ENCODE peak calls at places on chromosome 3, in eight cellular contexts. One of them, this sample, is unnamed.

GRCh38 chr3:124592658-124593441 is 137.4 kb upstream of the UMPS start:
- DNase-seq in activated CD4-positive, alpha-beta T cell treated with anti-CD3 and anti-CD28 coated beads for 1 hour: no peak
- DNase-seq in SK-N-DZ: no peak
- DNase-seq in AG08396: no peak
- DNase-seq in MCF 10A: peak; percentile 27
- DNase-seq in activated T-cell treated with anti-CD3 and anti-CD28 coated beads, Interleukin-2, amount 50 U/mL, for 1 hour: no peak
- DNase-seq in lower lobe of right lung: peak; percentile 57
- DNase-seq in midbrain: no peak
- DNase-seq in this sample: no peak

GRCh38 chr3:7934362-7934761 is 567.3 kb upstream of the LMCD1 start:
- DNase-seq in activated CD4-positive, alpha-beta T cell treated with anti-CD3 and anti-CD28 coated beads for 1 hour: no peak
- DNase-seq in SK-N-DZ: no peak
- DNase-seq in AG08396: no peak
- DNase-seq in MCF 10A: no peak
- DNase-seq in activated T-cell treated with anti-CD3 and anti-CD28 coated beads, Interleukin-2, amount 50 U/mL, for 1 hour: no peak
- DNase-seq in lower lobe of right lung: no peak
- DNase-seq in midbrain: no peak
- DNase-seq in this sample: no peak

GRCh38 chr3:134533493-134533892 is 47.6 kb downstream of the CEP63 start:
- DNase-seq in activated CD4-positive, alpha-beta T cell treated with anti-CD3 and anti-CD28 coated beads for 1 hour: no peak
- DNase-seq in SK-N-DZ: no peak
- DNase-seq in AG08396: no peak
- DNase-seq in MCF 10A: no peak
- DNase-seq in activated T-cell treated with anti-CD3 and anti-CD28 coated beads, Interleukin-2, amount 50 U/mL, for 1 hour: no peak
- DNase-seq in lower lobe of right lung: no peak
- DNase-seq in midbrain: no peak
- DNase-seq in this sample: no peak

GRCh38 chr3:58696093-58696492 is 29.5 kb upstream of the FAM3D start:
- DNase-seq in activated CD4-positive, alpha-beta T cell treated with anti-CD3 and anti-CD28 coated beads for 1 hour: no peak
- DNase-seq in SK-N-DZ: no peak
- DNase-seq in AG08396: no peak
- DNase-seq in MCF 10A: no peak
- DNase-seq in activated T-cell treated with anti-CD3 and anti-CD28 coated beads, Interleukin-2, amount 50 U/mL, for 1 hour: no peak
- DNase-seq in lower lobe of right lung: no peak
- DNase-seq in midbrain: no peak
- DNase-seq in this sample: no peak

GRCh38 chr3:123275691-123276090 is 73.9 kb downstream of the SEC22A start:
- DNase-seq in activated CD4-positive, alpha-beta T cell treated with anti-CD3 and anti-CD28 coated beads for 1 hour: no peak
- DNase-seq in SK-N-DZ: no peak
- DNase-seq in AG08396: no peak
- DNase-seq in MCF 10A: no peak
- DNase-seq in activated T-cell treated with anti-CD3 and anti-CD28 coated beads, Interleukin-2, amount 50 U/mL, for 1 hour: no peak
- DNase-seq in lower lobe of right lung: no peak
- DNase-seq in midbrain: no peak
- DNase-seq in this sample: no peak

GRCh38 chr3:127312818-127313217 is 25.0 kb upstream of the PRR20G start:
- DNase-seq in activated CD4-positive, alpha-beta T cell treated with anti-CD3 and anti-CD28 coated beads for 1 hour: no peak
- DNase-seq in SK-N-DZ: no peak
- DNase-seq in AG08396: no peak
- DNase-seq in MCF 10A: no peak
- DNase-seq in activated T-cell treated with anti-CD3 and anti-CD28 coated beads, Interleukin-2, amount 50 U/mL, for 1 hour: no peak
- DNase-seq in lower lobe of right lung: no peak
- DNase-seq in midbrain: no peak
- DNase-seq in this sample: no peak

GRCh38 chr3:17411157-17411877 is 331.1 kb downstream of the TBC1D5 start:
- DNase-seq in activated CD4-positive, alpha-beta T cell treated with anti-CD3 and anti-CD28 coated beads for 1 hour: no peak
- DNase-seq in SK-N-DZ: no peak
- DNase-seq in AG08396: no peak
- DNase-seq in MCF 10A: no peak
- DNase-seq in activated T-cell treated with anti-CD3 and anti-CD28 coated beads, Interleukin-2, amount 50 U/mL, for 1 hour: no peak
- DNase-seq in lower lobe of right lung: no peak
- DNase-seq in midbrain: no peak
- DNase-seq in this sample: no peak

GRCh38 chr3:51591231-51591630 is 52.7 kb downstream of the RAD54L2 start:
- DNase-seq in activated CD4-positive, alpha-beta T cell treated with anti-CD3 and anti-CD28 coated beads for 1 hour: no peak
- DNase-seq in SK-N-DZ: no peak
- DNase-seq in AG08396: no peak
- DNase-seq in MCF 10A: no peak
- DNase-seq in activated T-cell treated with anti-CD3 and anti-CD28 coated beads, Interleukin-2, amount 50 U/mL, for 1 hour: no peak
- DNase-seq in lower lobe of right lung: no peak
- DNase-seq in midbrain: no peak
- DNase-seq in this sample: no peak

GRCh38 chr3:104521606-104522336 is 844.9 kb upstream of the ALCAM start:
- DNase-seq in activated CD4-positive, alpha-beta T cell treated with anti-CD3 and anti-CD28 coated beads for 1 hour: no peak
- DNase-seq in SK-N-DZ: no peak
- DNase-seq in AG08396: no peak
- DNase-seq in MCF 10A: no peak
- DNase-seq in activated T-cell treated with anti-CD3 and anti-CD28 coated beads, Interleukin-2, amount 50 U/mL, for 1 hour: no peak
- DNase-seq in lower lobe of right lung: no peak
- DNase-seq in midbrain: peak; percentile 13
- DNase-seq in this sample: no peak

GRCh38 chr3:118936811-118937210 is 97.8 kb downstream of the IGSF11 start:
- DNase-seq in activated CD4-positive, alpha-beta T cell treated with anti-CD3 and anti-CD28 coated beads for 1 hour: no peak
- DNase-seq in SK-N-DZ: peak; percentile 12
- DNase-seq in AG08396: no peak
- DNase-seq in MCF 10A: peak; percentile 66
- DNase-seq in activated T-cell treated with anti-CD3 and anti-CD28 coated beads, Interleukin-2, amount 50 U/mL, for 1 hour: no peak
- DNase-seq in lower lobe of right lung: no peak
- DNase-seq in midbrain: no peak
- DNase-seq in this sample: no peak

GRCh38 chr3:28022916-28023315 is 218.5 kb upstream of the CMC1 start:
- DNase-seq in activated CD4-positive, alpha-beta T cell treated with anti-CD3 and anti-CD28 coated beads for 1 hour: no peak
- DNase-seq in SK-N-DZ: no peak
- DNase-seq in AG08396: no peak
- DNase-seq in MCF 10A: peak; percentile 46
- DNase-seq in activated T-cell treated with anti-CD3 and anti-CD28 coated beads, Interleukin-2, amount 50 U/mL, for 1 hour: no peak
- DNase-seq in lower lobe of right lung: no peak
- DNase-seq in midbrain: no peak
- DNase-seq in this sample: no peak

GRCh38 chr3:27310693-27311092 is 58.5 kb downstream of the NEK10 start:
- DNase-seq in activated CD4-positive, alpha-beta T cell treated with anti-CD3 and anti-CD28 coated beads for 1 hour: no peak
- DNase-seq in SK-N-DZ: no peak
- DNase-seq in AG08396: no peak
- DNase-seq in MCF 10A: no peak
- DNase-seq in activated T-cell treated with anti-CD3 and anti-CD28 coated beads, Interleukin-2, amount 50 U/mL, for 1 hour: no peak
- DNase-seq in lower lobe of right lung: no peak
- DNase-seq in midbrain: no peak
- DNase-seq in this sample: no peak

GRCh38 chr3:118972974-118973373 is 61.7 kb downstream of the IGSF11 start:
- DNase-seq in activated CD4-positive, alpha-beta T cell treated with anti-CD3 and anti-CD28 coated beads for 1 hour: no peak
- DNase-seq in SK-N-DZ: no peak
- DNase-seq in AG08396: no peak
- DNase-seq in MCF 10A: no peak
- DNase-seq in activated T-cell treated with anti-CD3 and anti-CD28 coated beads, Interleukin-2, amount 50 U/mL, for 1 hour: no peak
- DNase-seq in lower lobe of right lung: no peak
- DNase-seq in midbrain: peak; percentile 69
- DNase-seq in this sample: no peak

GRCh38 chr3:183114779-183115178 is 15.5 kb upstream of the MCCC1 start:
- DNase-seq in activated CD4-positive, alpha-beta T cell treated with anti-CD3 and anti-CD28 coated beads for 1 hour: no peak
- DNase-seq in SK-N-DZ: peak; percentile 41
- DNase-seq in AG08396: no peak
- DNase-seq in MCF 10A: no peak
- DNase-seq in activated T-cell treated with anti-CD3 and anti-CD28 coated beads, Interleukin-2, amount 50 U/mL, for 1 hour: no peak
- DNase-seq in lower lobe of right lung: no peak
- DNase-seq in midbrain: no peak
- DNase-seq in this sample: no peak

GRCh38 chr3:169227911-169228310 is 435.6 kb downstream of the MECOM start:
- DNase-seq in activated CD4-positive, alpha-beta T cell treated with anti-CD3 and anti-CD28 coated beads for 1 hour: no peak
- DNase-seq in SK-N-DZ: no peak
- DNase-seq in AG08396: peak; percentile 55
- DNase-seq in MCF 10A: no peak
- DNase-seq in activated T-cell treated with anti-CD3 and anti-CD28 coated beads, Interleukin-2, amount 50 U/mL, for 1 hour: no peak
- DNase-seq in lower lobe of right lung: no peak
- DNase-seq in midbrain: no peak
- DNase-seq in this sample: no peak